ENCODE peak calls at places on chromosomes 4 and X, in six cellular contexts. S is activated CD8-positive, alpha-beta memory T cell treated with anti-CD3 and anti-CD28 coated beads for 48 hours; D is naive thymus-derived CD8-positive, alpha-beta T cell; M is activated CD4-positive, alpha-beta T cell treated with anti-CD3 and anti-CD28 coated beads, Interleukin-2, amount 10 ng/mL, durations not matched to agents 7 days and 5 days; Y is H4; X is CD14-positive monocyte. O is an unnamed sample.

GRCh38 chr4:48126621-48127020 is 7.4 kb downstream of the TXK start:
- DNase-seq in D (no peak), X (no peak), Y (no peak), M (no peak), S (no peak), O (no peak)

GRCh38 chrX:43813898-43814297 is 68.4 kb downstream of the MAOB start:
- DNase-seq in M (peak), Y (peak), D (no peak), S (no peak), X (no peak), O (peak)

GRCh38 chrX:10819973-10820372 is 199.6 kb upstream of the MID1 start:
- DNase-seq in Y (no peak), X (no peak), D (no peak), S (no peak), M (no peak), O (no peak)

GRCh38 chr4:124459196-124459921 is 253.2 kb downstream of the ANKRD50 start:
- DNase-seq in D (no peak), Y (no peak), S (no peak), X (no peak), M (no peak), O (no peak)

GRCh38 chrX:151082077-151082948 is 94.1 kb upstream of the GPR50 start:
- DNase-seq in X (peak), S (peak), D (peak), M (peak), Y (peak), O (peak)

GRCh38 chrX:74382613-74383012 is 38.7 kb upstream of the SLC16A2 start:
- DNase-seq in X (peak), M (peak), Y (peak), S (peak), D (peak), O (peak)

GRCh38 chr4:60805500-60806313 is 394.4 kb upstream of the ADGRL3 start:
- DNase-seq in M (no peak), S (no peak), D (no peak), X (no peak), Y (peak), O (peak)

GRCh38 chr4:159369256-159369655 is 266.4 kb downstream of the RAPGEF2 start:
- DNase-seq in X (no peak), S (no peak), Y (no peak), M (no peak), D (no peak), O (no peak)

GRCh38 chrX:1165535-1166196 is 46.8 kb downstream of the CRLF2 start:
- DNase-seq in D (no peak), M (peak), Y (no peak), S (no peak), X (no peak), O (no peak)

GRCh38 chr4:140693577-140693976 is 62.6 kb downstream of the TBC1D9 start:
- DNase-seq in M (no peak), S (no peak), D (no peak), Y (no peak), X (no peak), O (no peak)

GRCh38 chr4:1080961-1081688 is 32.2 kb downstream of the RNF212 start:
- DNase-seq in D (no peak), M (no peak), S (no peak), Y (peak), X (peak), O (no peak)

GRCh38 chr4:10587697-10588096 is 96.9 kb downstream of the CLNK start:
- DNase-seq in Y (no peak), M (peak), S (no peak), X (no peak), D (no peak), O (no peak)

GRCh38 chr4:47617607-47618006 is 132.5 kb downstream of the ATP10D start:
- DNase-seq in Y (no peak), S (no peak), D (no peak), M (no peak), X (no peak), O (no peak)

GRCh38 chr4:47510506-47511143 is 25.6 kb downstream of the ATP10D start:
- DNase-seq in S (no peak), M (no peak), X (no peak), D (no peak), Y (no peak), O (no peak)

GRCh38 chr4:185774815-185775684 is 36.9 kb downstream of the SORBS2 start:
- DNase-seq in X (no peak), Y (peak), S (no peak), D (no peak), M (no peak), O (peak)

GRCh38 chr4:68498413-68499007 is 51.2 kb downstream of the TMPRSS11E start:
- DNase-seq in S (peak), X (no peak), D (peak), Y (peak), M (peak), O (peak)

GRCh38 chr4:40980318-40980883 is 230.6 kb downstream of the NSUN7 start:
- DNase-seq in Y (peak), D (no peak), S (no peak), M (no peak), X (no peak), O (no peak)

GRCh38 chrX:17500145-17500579 is 125.2 kb downstream of the NHS start:
- DNase-seq in S (no peak), Y (peak), D (no peak), X (no peak), M (no peak), O (peak)

GRCh38 chr4:181949704-181950312 is 293.4 kb upstream of the TENM3 start:
- DNase-seq in D (no peak), X (no peak), M (no peak), S (no peak), Y (no peak), O (no peak)

GRCh38 chr4:172352351-172352750 is 539.1 kb downstream of the GALNTL6 start:
- DNase-seq in S (no peak), M (no peak), X (no peak), Y (no peak), D (no peak), O (no peak)

GRCh38 chr4:6008092-6008551 is 10.1 kb downstream of the C4orf50 start:
- DNase-seq in D (no peak), X (peak), S (no peak), M (no peak), Y (no peak), O (no peak)

GRCh38 chr4:16969696-16970135 is 71.3 kb upstream of the LDB2 start:
- DNase-seq in D (no peak), S (no peak), Y (peak), X (no peak), M (no peak), O (no peak)

GRCh38 chr4:13054410-13054970 is 429.6 kb downstream of the RAB28 start:
- DNase-seq in Y (no peak), M (no peak), X (no peak), S (no peak), D (no peak), O (no peak)